ENCODE peak calls at places on chromosomes 7 and 10, in seven cellular contexts. One of them, this sample, is unnamed.

GRCh38 chr10:129110780-129111179 is 356.3 kb upstream of the MGMT start:
- DNase-seq in T follicular helper cell: no peak
- DNase-seq in stimulated activated naive CD8-positive, alpha-beta T cell treated with anti-CD3 and anti-CD28 coated beads, Interleukin-15, amount 100 ng/mL, for 72 hours: no peak
- DNase-seq in posterior vena cava: no peak
- DNase-seq in upper lobe of right lung: no peak
- DNase-seq in breast epithelium: no peak
- DNase-seq in non-pigmented ciliary epithelial cell: no peak
- DNase-seq in this sample: no peak

GRCh38 chr10:103745264-103746247 is 109.8 kb downstream of the SH3PXD2A start:
- DNase-seq in stimulated activated naive CD8-positive, alpha-beta T cell treated with anti-CD3 and anti-CD28 coated beads, Interleukin-15, amount 100 ng/mL, for 72 hours: peak; percentile 50
- DNase-seq in non-pigmented ciliary epithelial cell: no peak
- DNase-seq in upper lobe of right lung: no peak
- DNase-seq in breast epithelium: peak; percentile 32
- DNase-seq in T follicular helper cell: peak; percentile 24
- DNase-seq in posterior vena cava: no peak
- DNase-seq in this sample: no peak

GRCh38 chr7:157689269-157690057 is 352.7 kb downstream of the DNAJB6 start:
- DNase-seq in posterior vena cava: peak; percentile 58
- DNase-seq in breast epithelium: no peak
- DNase-seq in T follicular helper cell: no peak
- DNase-seq in non-pigmented ciliary epithelial cell: no peak
- DNase-seq in upper lobe of right lung: peak; percentile 48
- DNase-seq in stimulated activated naive CD8-positive, alpha-beta T cell treated with anti-CD3 and anti-CD28 coated beads, Interleukin-15, amount 100 ng/mL, for 72 hours: no peak
- DNase-seq in this sample: no peak

GRCh38 chr7:135834262-135834661 is 85.6 kb upstream of the FAM180A start:
- DNase-seq in T follicular helper cell: no peak
- DNase-seq in stimulated activated naive CD8-positive, alpha-beta T cell treated with anti-CD3 and anti-CD28 coated beads, Interleukin-15, amount 100 ng/mL, for 72 hours: no peak
- DNase-seq in upper lobe of right lung: no peak
- DNase-seq in non-pigmented ciliary epithelial cell: no peak
- DNase-seq in breast epithelium: no peak
- DNase-seq in posterior vena cava: no peak
- DNase-seq in this sample: no peak

GRCh38 chr7:22302951-22303423 is 54.0 kb downstream of the RAPGEF5 start:
- DNase-seq in stimulated activated naive CD8-positive, alpha-beta T cell treated with anti-CD3 and anti-CD28 coated beads, Interleukin-15, amount 100 ng/mL, for 72 hours: no peak
- DNase-seq in posterior vena cava: no peak
- DNase-seq in non-pigmented ciliary epithelial cell: no peak
- DNase-seq in breast epithelium: no peak
- DNase-seq in upper lobe of right lung: no peak
- DNase-seq in T follicular helper cell: no peak
- DNase-seq in this sample: no peak

GRCh38 chr10:126422561-126422960 is 34.3 kb upstream of the ADAM12 start:
- DNase-seq in breast epithelium: no peak
- DNase-seq in stimulated activated naive CD8-positive, alpha-beta T cell treated with anti-CD3 and anti-CD28 coated beads, Interleukin-15, amount 100 ng/mL, for 72 hours: no peak
- DNase-seq in upper lobe of right lung: no peak
- DNase-seq in T follicular helper cell: no peak
- DNase-seq in posterior vena cava: no peak
- DNase-seq in non-pigmented ciliary epithelial cell: no peak
- DNase-seq in this sample: no peak

GRCh38 chr10:89662596-89662995 is 17.6 kb upstream of the PANK1 start:
- DNase-seq in T follicular helper cell: no peak
- DNase-seq in stimulated activated naive CD8-positive, alpha-beta T cell treated with anti-CD3 and anti-CD28 coated beads, Interleukin-15, amount 100 ng/mL, for 72 hours: no peak
- DNase-seq in non-pigmented ciliary epithelial cell: no peak
- DNase-seq in posterior vena cava: no peak
- DNase-seq in breast epithelium: no peak
- DNase-seq in upper lobe of right lung: no peak
- DNase-seq in this sample: no peak

GRCh38 chr10:129031233-129032150 is 435.5 kb upstream of the MGMT start:
- DNase-seq in posterior vena cava: no peak
- DNase-seq in T follicular helper cell: peak; percentile 7
- DNase-seq in stimulated activated naive CD8-positive, alpha-beta T cell treated with anti-CD3 and anti-CD28 coated beads, Interleukin-15, amount 100 ng/mL, for 72 hours: peak; percentile 54
- DNase-seq in breast epithelium: peak; percentile 37
- DNase-seq in non-pigmented ciliary epithelial cell: no peak
- DNase-seq in upper lobe of right lung: no peak
- DNase-seq in this sample: peak; percentile 21

GRCh38 chr7:151689196-151689971 is 169.7 kb upstream of the RHEB start:
- DNase-seq in stimulated activated naive CD8-positive, alpha-beta T cell treated with anti-CD3 and anti-CD28 coated beads, Interleukin-15, amount 100 ng/mL, for 72 hours: no peak
- DNase-seq in breast epithelium: peak; percentile 66
- DNase-seq in non-pigmented ciliary epithelial cell: no peak
- DNase-seq in posterior vena cava: peak; percentile 68
- DNase-seq in T follicular helper cell: no peak
- DNase-seq in upper lobe of right lung: no peak
- DNase-seq in this sample: no peak

GRCh38 chr7:105020926-105021325 is 6.9 kb downstream of the KMT2E start:
- DNase-seq in breast epithelium: no peak
- DNase-seq in non-pigmented ciliary epithelial cell: no peak
- DNase-seq in upper lobe of right lung: no peak
- DNase-seq in stimulated activated naive CD8-positive, alpha-beta T cell treated with anti-CD3 and anti-CD28 coated beads, Interleukin-15, amount 100 ng/mL, for 72 hours: no peak
- DNase-seq in T follicular helper cell: no peak
- DNase-seq in posterior vena cava: no peak
- DNase-seq in this sample: no peak

GRCh38 chr7:108533712-108534111 is 7.8 kb upstream of the PNPLA8 start:
- DNase-seq in breast epithelium: no peak
- DNase-seq in upper lobe of right lung: no peak
- DNase-seq in T follicular helper cell: no peak
- DNase-seq in stimulated activated naive CD8-positive, alpha-beta T cell treated with anti-CD3 and anti-CD28 coated beads, Interleukin-15, amount 100 ng/mL, for 72 hours: no peak
- DNase-seq in non-pigmented ciliary epithelial cell: no peak
- DNase-seq in posterior vena cava: no peak
- DNase-seq in this sample: no peak

GRCh38 chr10:113228570-113228969 is 278.5 kb downstream of the TCF7L2 start:
- DNase-seq in breast epithelium: no peak
- DNase-seq in non-pigmented ciliary epithelial cell: peak; percentile 49
- DNase-seq in posterior vena cava: no peak
- DNase-seq in upper lobe of right lung: no peak
- DNase-seq in T follicular helper cell: no peak
- DNase-seq in stimulated activated naive CD8-positive, alpha-beta T cell treated with anti-CD3 and anti-CD28 coated beads, Interleukin-15, amount 100 ng/mL, for 72 hours: no peak
- DNase-seq in this sample: no peak

GRCh38 chr7:80218723-80219122 is 84.1 kb downstream of the GNAI1 start:
- DNase-seq in non-pigmented ciliary epithelial cell: peak; percentile 53
- DNase-seq in posterior vena cava: no peak
- DNase-seq in stimulated activated naive CD8-positive, alpha-beta T cell treated with anti-CD3 and anti-CD28 coated beads, Interleukin-15, amount 100 ng/mL, for 72 hours: peak; percentile 29
- DNase-seq in upper lobe of right lung: no peak
- DNase-seq in breast epithelium: no peak
- DNase-seq in T follicular helper cell: no peak
- DNase-seq in this sample: no peak

GRCh38 chr10:117972168-117972822 is 74.4 kb downstream of the RAB11FIP2 start:
- DNase-seq in upper lobe of right lung: no peak
- DNase-seq in stimulated activated naive CD8-positive, alpha-beta T cell treated with anti-CD3 and anti-CD28 coated beads, Interleukin-15, amount 100 ng/mL, for 72 hours: no peak
- DNase-seq in non-pigmented ciliary epithelial cell: no peak
- DNase-seq in breast epithelium: no peak
- DNase-seq in T follicular helper cell: no peak
- DNase-seq in posterior vena cava: no peak
- DNase-seq in this sample: no peak

GRCh38 chr10:58755688-58756087 is 243.0 kb downstream of the BICC1 start:
- DNase-seq in stimulated activated naive CD8-positive, alpha-beta T cell treated with anti-CD3 and anti-CD28 coated beads, Interleukin-15, amount 100 ng/mL, for 72 hours: no peak
- DNase-seq in upper lobe of right lung: no peak
- DNase-seq in breast epithelium: peak; percentile 66
- DNase-seq in posterior vena cava: no peak
- DNase-seq in non-pigmented ciliary epithelial cell: peak; percentile 53
- DNase-seq in T follicular helper cell: no peak
- DNase-seq in this sample: no peak

GRCh38 chr10:71090801-71091200 is 121.6 kb upstream of the UNC5B start:
- DNase-seq in breast epithelium: peak; percentile 2
- DNase-seq in non-pigmented ciliary epithelial cell: no peak
- DNase-seq in T follicular helper cell: no peak
- DNase-seq in posterior vena cava: no peak
- DNase-seq in upper lobe of right lung: peak; percentile 26
- DNase-seq in stimulated activated naive CD8-positive, alpha-beta T cell treated with anti-CD3 and anti-CD28 coated beads, Interleukin-15, amount 100 ng/mL, for 72 hours: no peak
- DNase-seq in this sample: no peak

GRCh38 chr10:84348860-84349259 is 20.5 kb downstream of the CCSER2 start:
- DNase-seq in stimulated activated naive CD8-positive, alpha-beta T cell treated with anti-CD3 and anti-CD28 coated beads, Interleukin-15, amount 100 ng/mL, for 72 hours: no peak
- DNase-seq in T follicular helper cell: no peak
- DNase-seq in posterior vena cava: no peak
- DNase-seq in breast epithelium: no peak
- DNase-seq in upper lobe of right lung: no peak
- DNase-seq in non-pigmented ciliary epithelial cell: no peak
- DNase-seq in this sample: no peak

GRCh38 chr10:91210014-91210413 is 10.4 kb upstream of the PCGF5 start:
- DNase-seq in stimulated activated naive CD8-positive, alpha-beta T cell treated with anti-CD3 and anti-CD28 coated beads, Interleukin-15, amount 100 ng/mL, for 72 hours: no peak
- DNase-seq in T follicular helper cell: no peak
- DNase-seq in breast epithelium: no peak
- DNase-seq in posterior vena cava: no peak
- DNase-seq in upper lobe of right lung: no peak
- DNase-seq in non-pigmented ciliary epithelial cell: no peak
- DNase-seq in this sample: no peak

GRCh38 chr7:150340024-150340749 is 1.2 kb downstream of the RARRES2 start:
- DNase-seq in non-pigmented ciliary epithelial cell: no peak
- DNase-seq in stimulated activated naive CD8-positive, alpha-beta T cell treated with anti-CD3 and anti-CD28 coated beads, Interleukin-15, amount 100 ng/mL, for 72 hours: no peak
- DNase-seq in posterior vena cava: no peak
- DNase-seq in T follicular helper cell: no peak
- DNase-seq in breast epithelium: no peak
- DNase-seq in upper lobe of right lung: no peak
- DNase-seq in this sample: no peak

GRCh38 chr7:44473295-44473694 is 17.2 kb downstream of the NUDCD3 start:
- DNase-seq in T follicular helper cell: no peak
- DNase-seq in stimulated activated naive CD8-positive, alpha-beta T cell treated with anti-CD3 and anti-CD28 coated beads, Interleukin-15, amount 100 ng/mL, for 72 hours: no peak
- DNase-seq in upper lobe of right lung: no peak
- DNase-seq in non-pigmented ciliary epithelial cell: no peak
- DNase-seq in breast epithelium: no peak
- DNase-seq in posterior vena cava: no peak
- DNase-seq in this sample: no peak

GRCh38 chr7:7212612-7213011 is 30.3 kb downstream of the C1GALT1 start:
- DNase-seq in posterior vena cava: no peak
- DNase-seq in breast epithelium: no peak
- DNase-seq in T follicular helper cell: no peak
- DNase-seq in non-pigmented ciliary epithelial cell: no peak
- DNase-seq in upper lobe of right lung: no peak
- DNase-seq in stimulated activated naive CD8-positive, alpha-beta T cell treated with anti-CD3 and anti-CD28 coated beads, Interleukin-15, amount 100 ng/mL, for 72 hours: no peak
- DNase-seq in this sample: no peak

GRCh38 chr7:36305226-36305625 is 84.4 kb upstream of the ANLN start:
- DNase-seq in non-pigmented ciliary epithelial cell: no peak
- DNase-seq in T follicular helper cell: no peak
- DNase-seq in stimulated activated naive CD8-positive, alpha-beta T cell treated with anti-CD3 and anti-CD28 coated beads, Interleukin-15, amount 100 ng/mL, for 72 hours: no peak
- DNase-seq in posterior vena cava: no peak
- DNase-seq in upper lobe of right lung: no peak
- DNase-seq in breast epithelium: no peak
- DNase-seq in this sample: no peak

GRCh38 chr7:157789094-157789493 is 452.3 kb downstream of the DNAJB6 start:
- DNase-seq in posterior vena cava: peak; percentile 76
- DNase-seq in breast epithelium: no peak
- DNase-seq in upper lobe of right lung: no peak
- DNase-seq in non-pigmented ciliary epithelial cell: no peak
- DNase-seq in stimulated activated naive CD8-positive, alpha-beta T cell treated with anti-CD3 and anti-CD28 coated beads, Interleukin-15, amount 100 ng/mL, for 72 hours: no peak
- DNase-seq in T follicular helper cell: no peak
- DNase-seq in this sample: no peak

GRCh38 chr7:135158874-135159273 is 11.0 kb downstream of the TMEM140 start:
- DNase-seq in upper lobe of right lung: no peak
- DNase-seq in T follicular helper cell: no peak
- DNase-seq in stimulated activated naive CD8-positive, alpha-beta T cell treated with anti-CD3 and anti-CD28 coated beads, Interleukin-15, amount 100 ng/mL, for 72 hours: no peak
- DNase-seq in breast epithelium: no peak
- DNase-seq in posterior vena cava: no peak
- DNase-seq in non-pigmented ciliary epithelial cell: no peak
- DNase-seq in this sample: no peak

GRCh38 chr10:4984223-4984622 is 19.4 kb downstream of the AKR1C2 start:
- DNase-seq in stimulated activated naive CD8-positive, alpha-beta T cell treated with anti-CD3 and anti-CD28 coated beads, Interleukin-15, amount 100 ng/mL, for 72 hours: no peak
- DNase-seq in breast epithelium: no peak
- DNase-seq in T follicular helper cell: no peak
- DNase-seq in posterior vena cava: no peak
- DNase-seq in non-pigmented ciliary epithelial cell: no peak
- DNase-seq in upper lobe of right lung: no peak
- DNase-seq in this sample: no peak

GRCh38 chr7:49060743-49061142 is 136.4 kb downstream of the CDC14C start:
- DNase-seq in T follicular helper cell: no peak
- DNase-seq in upper lobe of right lung: no peak
- DNase-seq in breast epithelium: no peak
- DNase-seq in stimulated activated naive CD8-positive, alpha-beta T cell treated with anti-CD3 and anti-CD28 coated beads, Interleukin-15, amount 100 ng/mL, for 72 hours: no peak
- DNase-seq in non-pigmented ciliary epithelial cell: no peak
- DNase-seq in posterior vena cava: no peak
- DNase-seq in this sample: no peak

GRCh38 chr10:118800920-118801319 is 46.1 kb upstream of the CACUL1 start:
- DNase-seq in posterior vena cava: peak; percentile 71
- DNase-seq in upper lobe of right lung: peak; percentile 58
- DNase-seq in stimulated activated naive CD8-positive, alpha-beta T cell treated with anti-CD3 and anti-CD28 coated beads, Interleukin-15, amount 100 ng/mL, for 72 hours: no peak
- DNase-seq in T follicular helper cell: no peak
- DNase-seq in breast epithelium: peak; percentile 48
- DNase-seq in non-pigmented ciliary epithelial cell: no peak
- DNase-seq in this sample: no peak

GRCh38 chr7:55165176-55165861 is 146.5 kb downstream of the EGFR start:
- DNase-seq in non-pigmented ciliary epithelial cell: no peak
- DNase-seq in breast epithelium: no peak
- DNase-seq in T follicular helper cell: no peak
- DNase-seq in upper lobe of right lung: no peak
- DNase-seq in posterior vena cava: no peak
- DNase-seq in stimulated activated naive CD8-positive, alpha-beta T cell treated with anti-CD3 and anti-CD28 coated beads, Interleukin-15, amount 100 ng/mL, for 72 hours: no peak
- DNase-seq in this sample: no peak

GRCh38 chr7:116377721-116378120 is 121.8 kb upstream of the CAV2 start:
- DNase-seq in stimulated activated naive CD8-positive, alpha-beta T cell treated with anti-CD3 and anti-CD28 coated beads, Interleukin-15, amount 100 ng/mL, for 72 hours: no peak
- DNase-seq in non-pigmented ciliary epithelial cell: no peak
- DNase-seq in breast epithelium: no peak
- DNase-seq in posterior vena cava: no peak
- DNase-seq in upper lobe of right lung: no peak
- DNase-seq in T follicular helper cell: no peak
- DNase-seq in this sample: no peak

GRCh38 chr7:86407291-86407690 is 236.4 kb upstream of the GRM3 start:
- DNase-seq in breast epithelium: no peak
- DNase-seq in non-pigmented ciliary epithelial cell: peak; percentile 13
- DNase-seq in stimulated activated naive CD8-positive, alpha-beta T cell treated with anti-CD3 and anti-CD28 coated beads, Interleukin-15, amount 100 ng/mL, for 72 hours: no peak
- DNase-seq in posterior vena cava: no peak
- DNase-seq in upper lobe of right lung: no peak
- DNase-seq in T follicular helper cell: no peak
- DNase-seq in this sample: no peak

GRCh38 chr7:93475811-93476210 is 98.7 kb downstream of the CALCR start:
- DNase-seq in stimulated activated naive CD8-positive, alpha-beta T cell treated with anti-CD3 and anti-CD28 coated beads, Interleukin-15, amount 100 ng/mL, for 72 hours: no peak
- DNase-seq in breast epithelium: no peak
- DNase-seq in upper lobe of right lung: no peak
- DNase-seq in T follicular helper cell: no peak
- DNase-seq in non-pigmented ciliary epithelial cell: no peak
- DNase-seq in posterior vena cava: no peak
- DNase-seq in this sample: no peak

GRCh38 chr10:53700227-53700626 is 927.6 kb upstream of the MBL2 start:
- DNase-seq in upper lobe of right lung: no peak
- DNase-seq in T follicular helper cell: no peak
- DNase-seq in stimulated activated naive CD8-positive, alpha-beta T cell treated with anti-CD3 and anti-CD28 coated beads, Interleukin-15, amount 100 ng/mL, for 72 hours: no peak
- DNase-seq in breast epithelium: no peak
- DNase-seq in posterior vena cava: no peak
- DNase-seq in non-pigmented ciliary epithelial cell: no peak
- DNase-seq in this sample: no peak

GRCh38 chr7:99011706-99012404 is 132.1 kb downstream of the SMURF1 start:
- DNase-seq in breast epithelium: no peak
- DNase-seq in non-pigmented ciliary epithelial cell: no peak
- DNase-seq in T follicular helper cell: no peak
- DNase-seq in upper lobe of right lung: no peak
- DNase-seq in stimulated activated naive CD8-positive, alpha-beta T cell treated with anti-CD3 and anti-CD28 coated beads, Interleukin-15, amount 100 ng/mL, for 72 hours: no peak
- DNase-seq in posterior vena cava: no peak
- DNase-seq in this sample: no peak

GRCh38 chr7:39934132-39934531 is 15.9 kb upstream of the CDK13 start:
- DNase-seq in breast epithelium: no peak
- DNase-seq in T follicular helper cell: no peak
- DNase-seq in stimulated activated naive CD8-positive, alpha-beta T cell treated with anti-CD3 and anti-CD28 coated beads, Interleukin-15, amount 100 ng/mL, for 72 hours: no peak
- DNase-seq in posterior vena cava: no peak
- DNase-seq in upper lobe of right lung: no peak
- DNase-seq in non-pigmented ciliary epithelial cell: no peak
- DNase-seq in this sample: no peak

GRCh38 chr10:123858039-123858740 is 33.4 kb downstream of the CPXM2 start:
- DNase-seq in upper lobe of right lung: no peak
- DNase-seq in stimulated activated naive CD8-positive, alpha-beta T cell treated with anti-CD3 and anti-CD28 coated beads, Interleukin-15, amount 100 ng/mL, for 72 hours: no peak
- DNase-seq in posterior vena cava: peak; percentile 76
- DNase-seq in breast epithelium: no peak
- DNase-seq in non-pigmented ciliary epithelial cell: no peak
- DNase-seq in T follicular helper cell: no peak
- DNase-seq in this sample: no peak